ENCODE peak calls at places on chromosome 7, in ten cellular contexts. One of them, this sample, is unnamed.

GRCh38 chr7:37524056-37524455 is 75.4 kb upstream of the ELMO1 start:
- DNase-seq in heart right ventricle: no peak
- DNase-seq in MM.1S: no peak
- DNase-seq in cardiac muscle cell: no peak
- DNase-seq in psoas muscle: no peak
- DNase-seq in tibial artery: no peak
- DNase-seq in thyroid gland: no peak
- DNase-seq in AG04450: no peak
- DNase-seq in uterus: no peak
- DNase-seq in dorsolateral prefrontal cortex: no peak
- DNase-seq in this sample: no peak

GRCh38 chr7:42272793-42273665 is 36.0 kb upstream of the GLI3 start:
- DNase-seq in psoas muscle: no peak
- DNase-seq in MM.1S: no peak
- DNase-seq in dorsolateral prefrontal cortex: no peak
- DNase-seq in thyroid gland: no peak
- DNase-seq in AG04450: no peak
- DNase-seq in heart right ventricle: no peak
- DNase-seq in tibial artery: no peak
- DNase-seq in cardiac muscle cell: peak
- DNase-seq in uterus: no peak
- DNase-seq in this sample: no peak

GRCh38 chr7:27300401-27300800 is 57.8 kb downstream of the EVX1 start:
- DNase-seq in MM.1S: no peak
- DNase-seq in AG04450: no peak
- DNase-seq in psoas muscle: no peak
- DNase-seq in cardiac muscle cell: no peak
- DNase-seq in heart right ventricle: no peak
- DNase-seq in uterus: no peak
- DNase-seq in thyroid gland: no peak
- DNase-seq in dorsolateral prefrontal cortex: no peak
- DNase-seq in tibial artery: no peak
- DNase-seq in this sample: no peak

GRCh38 chr7:94623820-94624219 is 32.1 kb downstream of the SGCE start:
- DNase-seq in AG04450: no peak
- DNase-seq in uterus: no peak
- DNase-seq in MM.1S: no peak
- DNase-seq in tibial artery: no peak
- DNase-seq in heart right ventricle: no peak
- DNase-seq in psoas muscle: no peak
- DNase-seq in dorsolateral prefrontal cortex: no peak
- DNase-seq in thyroid gland: no peak
- DNase-seq in cardiac muscle cell: no peak
- DNase-seq in this sample: no peak

GRCh38 chr7:129262333-129262732 is 37.5 kb downstream of the AHCYL2 start:
- DNase-seq in psoas muscle: no peak
- DNase-seq in tibial artery: no peak
- DNase-seq in uterus: no peak
- DNase-seq in AG04450: no peak
- DNase-seq in heart right ventricle: no peak
- DNase-seq in thyroid gland: no peak
- DNase-seq in MM.1S: peak
- DNase-seq in cardiac muscle cell: no peak
- DNase-seq in dorsolateral prefrontal cortex: no peak
- DNase-seq in this sample: no peak

GRCh38 chr7:29563590-29564454 is at the start of gene PRR15:
- DNase-seq in AG04450: no peak
- DNase-seq in dorsolateral prefrontal cortex: peak
- DNase-seq in thyroid gland: peak
- DNase-seq in psoas muscle: peak
- DNase-seq in MM.1S: peak
- DNase-seq in tibial artery: peak
- DNase-seq in cardiac muscle cell: peak
- DNase-seq in heart right ventricle: peak
- DNase-seq in uterus: no peak
- DNase-seq in this sample: peak

GRCh38 chr7:107920048-107920772 is 29.2 kb downstream of the DLD start:
- DNase-seq in AG04450: no peak
- DNase-seq in thyroid gland: no peak
- DNase-seq in tibial artery: no peak
- DNase-seq in cardiac muscle cell: peak
- DNase-seq in dorsolateral prefrontal cortex: no peak
- DNase-seq in heart right ventricle: no peak
- DNase-seq in MM.1S: no peak
- DNase-seq in uterus: no peak
- DNase-seq in psoas muscle: no peak
- DNase-seq in this sample: no peak

GRCh38 chr7:130365511-130366441 is 14.5 kb upstream of the CPA1 start:
- DNase-seq in psoas muscle: peak
- DNase-seq in heart right ventricle: no peak
- DNase-seq in thyroid gland: peak
- DNase-seq in MM.1S: no peak
- DNase-seq in dorsolateral prefrontal cortex: no peak
- DNase-seq in AG04450: peak
- DNase-seq in uterus: peak
- DNase-seq in cardiac muscle cell: peak
- DNase-seq in tibial artery: peak
- DNase-seq in this sample: peak

GRCh38 chr7:101173752-101174244 is 6.3 kb downstream of the NAT16 start:
- DNase-seq in psoas muscle: no peak
- DNase-seq in MM.1S: peak
- DNase-seq in uterus: no peak
- DNase-seq in cardiac muscle cell: peak
- DNase-seq in tibial artery: no peak
- DNase-seq in heart right ventricle: no peak
- DNase-seq in AG04450: no peak
- DNase-seq in dorsolateral prefrontal cortex: no peak
- DNase-seq in thyroid gland: peak
- DNase-seq in this sample: peak

GRCh38 chr7:101171442-101171837 is 6.1 kb upstream of the VGF start:
- DNase-seq in tibial artery: no peak
- DNase-seq in uterus: no peak
- DNase-seq in cardiac muscle cell: no peak
- DNase-seq in dorsolateral prefrontal cortex: no peak
- DNase-seq in AG04450: no peak
- DNase-seq in MM.1S: no peak
- DNase-seq in psoas muscle: no peak
- DNase-seq in thyroid gland: no peak
- DNase-seq in heart right ventricle: no peak
- DNase-seq in this sample: no peak

GRCh38 chr7:101174322-101174854 is 5.7 kb downstream of the NAT16 start:
- DNase-seq in AG04450: no peak
- DNase-seq in heart right ventricle: no peak
- DNase-seq in thyroid gland: no peak
- DNase-seq in tibial artery: no peak
- DNase-seq in uterus: no peak
- DNase-seq in cardiac muscle cell: no peak
- DNase-seq in psoas muscle: no peak
- DNase-seq in MM.1S: no peak
- DNase-seq in dorsolateral prefrontal cortex: no peak
- DNase-seq in this sample: no peak

GRCh38 chr7:101172005-101172853 is 6.9 kb upstream of the VGF start:
- DNase-seq in cardiac muscle cell: no peak
- DNase-seq in MM.1S: peak
- DNase-seq in AG04450: no peak
- DNase-seq in uterus: no peak
- DNase-seq in psoas muscle: no peak
- DNase-seq in thyroid gland: peak
- DNase-seq in tibial artery: no peak
- DNase-seq in heart right ventricle: no peak
- DNase-seq in dorsolateral prefrontal cortex: no peak
- DNase-seq in this sample: no peak

GRCh38 chr7:101172854-101173751 is 7.0 kb downstream of the NAT16 start:
- DNase-seq in heart right ventricle: peak
- DNase-seq in psoas muscle: peak
- DNase-seq in tibial artery: peak
- DNase-seq in dorsolateral prefrontal cortex: no peak
- DNase-seq in thyroid gland: peak
- DNase-seq in cardiac muscle cell: peak
- DNase-seq in uterus: no peak
- DNase-seq in MM.1S: no peak
- DNase-seq in AG04450: peak
- DNase-seq in this sample: peak
- H3K4me3 ChIP-seq in heart right ventricle: peak
- H3K4me3 ChIP-seq in psoas muscle: peak
- H3K4me3 ChIP-seq in tibial artery: peak
- H3K4me3 ChIP-seq in dorsolateral prefrontal cortex: no peak
- H3K4me3 ChIP-seq in thyroid gland: no peak
- H3K4me3 ChIP-seq in cardiac muscle cell: peak
- H3K4me3 ChIP-seq in uterus: no peak
- H3K4me3 ChIP-seq in MM.1S: no peak
- H3K4me3 ChIP-seq in AG04450: peak
- H3K4me3 ChIP-seq in this sample: no peak

GRCh38 chr7:150989456-150989855 is 1.4 kb upstream of the NOS3 start:
- DNase-seq in cardiac muscle cell: no peak
- DNase-seq in heart right ventricle: no peak
- DNase-seq in psoas muscle: no peak
- DNase-seq in tibial artery: no peak
- DNase-seq in thyroid gland: no peak
- DNase-seq in uterus: no peak
- DNase-seq in dorsolateral prefrontal cortex: no peak
- DNase-seq in MM.1S: no peak
- DNase-seq in AG04450: no peak
- DNase-seq in this sample: peak

GRCh38 chr7:150983893-150984368 is 5.8 kb upstream of the KCNH2 start:
- DNase-seq in AG04450: no peak
- DNase-seq in tibial artery: no peak
- DNase-seq in uterus: no peak
- DNase-seq in thyroid gland: peak
- DNase-seq in cardiac muscle cell: peak
- DNase-seq in dorsolateral prefrontal cortex: no peak
- DNase-seq in heart right ventricle: no peak
- DNase-seq in MM.1S: peak
- DNase-seq in psoas muscle: no peak
- DNase-seq in this sample: peak

GRCh38 chr7:150988230-150989226 is 2.3 kb upstream of the NOS3 start:
- DNase-seq in psoas muscle: peak
- DNase-seq in cardiac muscle cell: peak
- DNase-seq in AG04450: no peak
- DNase-seq in tibial artery: peak
- DNase-seq in uterus: peak
- DNase-seq in thyroid gland: peak
- DNase-seq in MM.1S: peak
- DNase-seq in dorsolateral prefrontal cortex: peak
- DNase-seq in heart right ventricle: peak
- DNase-seq in this sample: peak

GRCh38 chr7:150986556-150986955 is 4.3 kb upstream of the NOS3 start:
- DNase-seq in AG04450: no peak
- DNase-seq in dorsolateral prefrontal cortex: no peak
- DNase-seq in thyroid gland: no peak
- DNase-seq in heart right ventricle: no peak
- DNase-seq in tibial artery: no peak
- DNase-seq in cardiac muscle cell: no peak
- DNase-seq in MM.1S: no peak
- DNase-seq in uterus: no peak
- DNase-seq in psoas muscle: no peak
- DNase-seq in this sample: no peak

GRCh38 chr7:150986099-150986512 is 4.7 kb upstream of the NOS3 start:
- DNase-seq in uterus: peak
- DNase-seq in thyroid gland: peak
- DNase-seq in AG04450: no peak
- DNase-seq in heart right ventricle: peak
- DNase-seq in cardiac muscle cell: peak
- DNase-seq in MM.1S: peak
- DNase-seq in tibial artery: no peak
- DNase-seq in dorsolateral prefrontal cortex: peak
- DNase-seq in psoas muscle: peak
- DNase-seq in this sample: peak
- TF ChIP-seq CTCF in uterus: peak
- TF ChIP-seq CTCF in thyroid gland: no peak
- TF ChIP-seq CTCF in AG04450: peak
- TF ChIP-seq CTCF in heart right ventricle: peak
- TF ChIP-seq CTCF in cardiac muscle cell: peak
- TF ChIP-seq CTCF in MM.1S: peak
- TF ChIP-seq CTCF in tibial artery: peak
- TF ChIP-seq CTCF in dorsolateral prefrontal cortex: peak
- TF ChIP-seq CTCF in psoas muscle: peak
- TF ChIP-seq CTCF in this sample: peak

GRCh38 chr7:76261329-76261728 is 41.1 kb upstream of the HSPB1 start:
- DNase-seq in tibial artery: no peak
- DNase-seq in cardiac muscle cell: no peak
- DNase-seq in dorsolateral prefrontal cortex: no peak
- DNase-seq in psoas muscle: no peak
- DNase-seq in MM.1S: no peak
- DNase-seq in heart right ventricle: no peak
- DNase-seq in thyroid gland: no peak
- DNase-seq in uterus: no peak
- DNase-seq in AG04450: no peak
- DNase-seq in this sample: no peak

GRCh38 chr7:76261935-76262334 is 40.5 kb upstream of the HSPB1 start:
- DNase-seq in MM.1S: no peak
- DNase-seq in AG04450: no peak
- DNase-seq in heart right ventricle: no peak
- DNase-seq in thyroid gland: no peak
- DNase-seq in cardiac muscle cell: no peak
- DNase-seq in tibial artery: no peak
- DNase-seq in dorsolateral prefrontal cortex: no peak
- DNase-seq in psoas muscle: no peak
- DNase-seq in uterus: no peak
- DNase-seq in this sample: no peak

GRCh38 chr7:76260171-76260703 is 42.2 kb upstream of the HSPB1 start:
- DNase-seq in dorsolateral prefrontal cortex: no peak
- DNase-seq in uterus: no peak
- DNase-seq in thyroid gland: peak
- DNase-seq in tibial artery: no peak
- DNase-seq in AG04450: no peak
- DNase-seq in psoas muscle: no peak
- DNase-seq in MM.1S: no peak
- DNase-seq in cardiac muscle cell: peak
- DNase-seq in heart right ventricle: no peak
- DNase-seq in this sample: peak

GRCh38 chr7:76265299-76265698 is 37.2 kb upstream of the HSPB1 start:
- DNase-seq in dorsolateral prefrontal cortex: no peak
- DNase-seq in MM.1S: no peak
- DNase-seq in AG04450: no peak
- DNase-seq in uterus: no peak
- DNase-seq in psoas muscle: no peak
- DNase-seq in heart right ventricle: no peak
- DNase-seq in tibial artery: no peak
- DNase-seq in thyroid gland: no peak
- DNase-seq in cardiac muscle cell: no peak
- DNase-seq in this sample: no peak

GRCh38 chr7:76262683-76263402 is 39.6 kb upstream of the HSPB1 start:
- DNase-seq in tibial artery: no peak
- DNase-seq in dorsolateral prefrontal cortex: peak
- DNase-seq in AG04450: peak
- DNase-seq in cardiac muscle cell: peak
- DNase-seq in thyroid gland: peak
- DNase-seq in psoas muscle: no peak
- DNase-seq in MM.1S: peak
- DNase-seq in uterus: peak
- DNase-seq in heart right ventricle: peak
- DNase-seq in this sample: peak
- H3K27ac ChIP-seq in tibial artery: no peak
- H3K27ac ChIP-seq in dorsolateral prefrontal cortex: no peak
- H3K27ac ChIP-seq in AG04450: no peak
- H3K27ac ChIP-seq in cardiac muscle cell: no peak
- H3K27ac ChIP-seq in thyroid gland: no peak
- H3K27ac ChIP-seq in psoas muscle: no peak
- H3K27ac ChIP-seq in MM.1S: no peak
- H3K27ac ChIP-seq in uterus: no peak
- H3K27ac ChIP-seq in heart right ventricle: no peak
- H3K27ac ChIP-seq in this sample: no peak

DNA sequence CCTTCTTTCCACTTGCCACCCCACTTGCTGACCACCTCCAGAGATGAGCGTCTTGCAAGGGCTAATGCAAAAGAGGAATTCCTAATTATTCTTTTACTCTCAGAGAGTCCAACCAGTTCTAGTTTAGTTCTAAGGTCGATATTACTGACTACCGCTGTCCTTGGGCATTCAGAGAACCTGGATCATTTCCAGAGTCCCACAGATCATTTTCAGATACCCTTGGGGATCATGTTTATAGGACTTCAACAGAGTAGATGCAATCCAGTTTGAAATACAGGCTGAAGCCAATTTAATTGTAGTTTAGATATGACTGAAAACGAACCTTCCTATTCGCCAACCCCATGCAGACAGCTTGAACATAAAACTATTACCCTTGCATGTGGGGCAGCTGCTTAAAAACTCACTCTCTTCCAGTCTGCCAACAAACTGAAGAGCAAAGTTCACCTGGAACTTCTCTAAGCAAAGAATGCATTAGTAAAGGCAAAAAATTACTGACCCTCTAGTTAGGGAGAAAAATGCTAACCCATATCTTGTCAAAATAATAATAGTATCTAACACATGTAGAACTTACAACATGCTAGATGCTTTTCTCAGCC is 22.4 kb downstream of the CFAP69 start:
- DNase-seq in uterus: no peak
- DNase-seq in tibial artery: no peak
- DNase-seq in cardiac muscle cell: no peak
- DNase-seq in AG04450: no peak
- DNase-seq in psoas muscle: no peak
- DNase-seq in dorsolateral prefrontal cortex: no peak
- DNase-seq in heart right ventricle: no peak
- DNase-seq in MM.1S: no peak
- DNase-seq in thyroid gland: no peak
- DNase-seq in this sample: no peak
- H3K4me3 ChIP-seq in uterus: no peak
- H3K4me3 ChIP-seq in tibial artery: peak
- H3K4me3 ChIP-seq in cardiac muscle cell: no peak
- H3K4me3 ChIP-seq in AG04450: no peak
- H3K4me3 ChIP-seq in psoas muscle: no peak
- H3K4me3 ChIP-seq in dorsolateral prefrontal cortex: no peak
- H3K4me3 ChIP-seq in heart right ventricle: no peak
- H3K4me3 ChIP-seq in MM.1S: no peak
- H3K4me3 ChIP-seq in thyroid gland: no peak
- H3K4me3 ChIP-seq in this sample: no peak